ENCODE peak calls at places on chromosome 19, in ten cellular contexts. One of them, this sample, is unnamed.

GRCh38 chr19:15479391-15480345 is at the start of gene PGLYRP2:
- DNase-seq in epithelial cell of esophagus: peak
- DNase-seq in mammary epithelial cell: no peak
- DNase-seq in right atrium auricular region: no peak
- DNase-seq in psoas muscle: no peak
- DNase-seq in ovary: no peak
- DNase-seq in GM20000: no peak
- DNase-seq in fibroblast of mammary gland: no peak
- DNase-seq in tibial artery: no peak
- DNase-seq in IMR-90: no peak
- DNase-seq in this sample: no peak

GRCh38 chr19:3403489-3404323 is 37.3 kb downstream of the NFIC start:
- DNase-seq in right atrium auricular region: peak
- DNase-seq in GM20000: no peak
- DNase-seq in epithelial cell of esophagus: peak
- DNase-seq in IMR-90: peak
- DNase-seq in psoas muscle: peak
- DNase-seq in fibroblast of mammary gland: peak
- DNase-seq in mammary epithelial cell: peak
- DNase-seq in tibial artery: peak
- DNase-seq in ovary: peak
- DNase-seq in this sample: peak

GRCh38 chr19:35355851-35356460 is 2.3 kb upstream of the FFAR3 start:
- DNase-seq in fibroblast of mammary gland: no peak
- DNase-seq in ovary: no peak
- DNase-seq in mammary epithelial cell: no peak
- DNase-seq in psoas muscle: no peak
- DNase-seq in IMR-90: no peak
- DNase-seq in tibial artery: peak
- DNase-seq in epithelial cell of esophagus: no peak
- DNase-seq in right atrium auricular region: no peak
- DNase-seq in GM20000: no peak
- DNase-seq in this sample: no peak

GRCh38 chr19:10000171-10000826 is 10.0 kb downstream of the COL5A3 start:
- DNase-seq in tibial artery: peak
- DNase-seq in ovary: peak
- DNase-seq in mammary epithelial cell: peak
- DNase-seq in IMR-90: peak
- DNase-seq in fibroblast of mammary gland: peak
- DNase-seq in right atrium auricular region: peak
- DNase-seq in GM20000: peak
- DNase-seq in psoas muscle: peak
- DNase-seq in epithelial cell of esophagus: peak
- DNase-seq in this sample: peak

GRCh38 chr19:18160792-18161690 is 8.1 kb downstream of the PIK3R2 start:
- DNase-seq in tibial artery: peak
- DNase-seq in psoas muscle: peak
- DNase-seq in right atrium auricular region: no peak
- DNase-seq in GM20000: peak
- DNase-seq in fibroblast of mammary gland: peak
- DNase-seq in epithelial cell of esophagus: peak
- DNase-seq in mammary epithelial cell: peak
- DNase-seq in IMR-90: peak
- DNase-seq in ovary: peak
- DNase-seq in this sample: peak

GRCh38 chr19:6204866-6205723 is 69.6 kb downstream of the ACSBG2 start:
- DNase-seq in mammary epithelial cell: no peak
- DNase-seq in epithelial cell of esophagus: no peak
- DNase-seq in psoas muscle: no peak
- DNase-seq in IMR-90: no peak
- DNase-seq in tibial artery: peak
- DNase-seq in GM20000: no peak
- DNase-seq in fibroblast of mammary gland: no peak
- DNase-seq in ovary: no peak
- DNase-seq in right atrium auricular region: no peak
- DNase-seq in this sample: no peak

GRCh38 chr19:48900477-48901452 is 653 bp downstream of the NUCB1 start:
- DNase-seq in right atrium auricular region: no peak
- DNase-seq in ovary: peak
- DNase-seq in IMR-90: peak
- DNase-seq in fibroblast of mammary gland: peak
- DNase-seq in epithelial cell of esophagus: peak
- DNase-seq in tibial artery: no peak
- DNase-seq in mammary epithelial cell: peak
- DNase-seq in psoas muscle: no peak
- DNase-seq in GM20000: peak
- DNase-seq in this sample: no peak

GRCh38 chr19:55537741-55538111 is 793 bp upstream of the SBK2 start:
- DNase-seq in tibial artery: no peak
- DNase-seq in psoas muscle: no peak
- DNase-seq in epithelial cell of esophagus: no peak
- DNase-seq in mammary epithelial cell: no peak
- DNase-seq in GM20000: peak
- DNase-seq in right atrium auricular region: no peak
- DNase-seq in IMR-90: peak
- DNase-seq in fibroblast of mammary gland: no peak
- DNase-seq in ovary: no peak
- DNase-seq in this sample: no peak

GRCh38 chr19:46487802-46488445 is 7.7 kb downstream of the PNMA8B start:
- DNase-seq in ovary: peak
- DNase-seq in epithelial cell of esophagus: peak
- DNase-seq in fibroblast of mammary gland: peak
- DNase-seq in mammary epithelial cell: peak
- DNase-seq in GM20000: peak
- DNase-seq in tibial artery: peak
- DNase-seq in right atrium auricular region: peak
- DNase-seq in psoas muscle: peak
- DNase-seq in IMR-90: peak
- DNase-seq in this sample: peak
- TF ChIP-seq CTCF in ovary: peak
- TF ChIP-seq CTCF in epithelial cell of esophagus: peak
- TF ChIP-seq CTCF in fibroblast of mammary gland: peak
- TF ChIP-seq CTCF in mammary epithelial cell: peak
- TF ChIP-seq CTCF in GM20000: peak
- TF ChIP-seq CTCF in tibial artery: peak
- TF ChIP-seq CTCF in right atrium auricular region: peak
- TF ChIP-seq CTCF in psoas muscle: peak
- TF ChIP-seq CTCF in IMR-90: peak
- TF ChIP-seq CTCF in this sample: peak

DNA sequence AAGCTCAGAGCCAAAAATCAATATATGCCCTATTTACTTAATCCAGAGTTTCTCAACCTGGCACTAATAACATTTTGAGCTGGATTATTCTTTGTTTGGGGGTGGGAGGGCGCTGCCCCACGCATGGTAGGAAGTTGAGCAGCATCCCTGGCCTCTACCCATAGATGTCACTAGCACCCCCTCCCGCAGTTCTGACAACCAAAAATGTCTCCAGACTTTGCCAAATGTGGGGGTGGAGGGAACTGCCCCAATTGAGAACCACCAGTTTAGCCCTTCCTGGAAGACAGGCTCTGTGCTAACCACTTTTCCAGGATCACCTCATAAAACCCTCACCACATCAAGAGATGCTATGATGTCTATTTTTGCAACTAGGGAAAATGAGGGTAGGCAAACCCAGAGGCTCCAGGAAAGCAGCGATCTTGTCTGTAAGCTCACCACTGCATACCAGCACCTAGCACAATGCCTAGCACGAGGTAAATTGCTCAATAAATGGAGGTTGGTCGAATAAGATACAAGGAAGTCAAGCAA is 1.1 kb downstream of the TRIR start:
- DNase-seq in tibial artery: no peak
- DNase-seq in fibroblast of mammary gland: peak
- DNase-seq in GM20000: peak
- DNase-seq in IMR-90: peak
- DNase-seq in right atrium auricular region: no peak
- DNase-seq in ovary: no peak
- DNase-seq in epithelial cell of esophagus: peak
- DNase-seq in mammary epithelial cell: peak
- DNase-seq in psoas muscle: no peak
- DNase-seq in this sample: no peak
- TF ChIP-seq CTCF in tibial artery: no peak
- TF ChIP-seq CTCF in fibroblast of mammary gland: peak
- TF ChIP-seq CTCF in GM20000: peak
- TF ChIP-seq CTCF in IMR-90: peak
- TF ChIP-seq CTCF in right atrium auricular region: no peak
- TF ChIP-seq CTCF in ovary: no peak
- TF ChIP-seq CTCF in epithelial cell of esophagus: peak
- TF ChIP-seq CTCF in mammary epithelial cell: peak
- TF ChIP-seq CTCF in psoas muscle: no peak
- TF ChIP-seq CTCF in this sample: peak

GRCh38 chr19:17149393-17150135 is 65.6 kb upstream of the USE1 start:
- DNase-seq in fibroblast of mammary gland: no peak
- DNase-seq in right atrium auricular region: no peak
- DNase-seq in epithelial cell of esophagus: no peak
- DNase-seq in tibial artery: no peak
- DNase-seq in IMR-90: no peak
- DNase-seq in ovary: no peak
- DNase-seq in psoas muscle: no peak
- DNase-seq in mammary epithelial cell: no peak
- DNase-seq in GM20000: no peak
- DNase-seq in this sample: no peak

GRCh38 chr19:17148130-17148529 is 67.0 kb upstream of the USE1 start:
- DNase-seq in mammary epithelial cell: no peak
- DNase-seq in fibroblast of mammary gland: no peak
- DNase-seq in tibial artery: no peak
- DNase-seq in right atrium auricular region: no peak
- DNase-seq in psoas muscle: no peak
- DNase-seq in ovary: no peak
- DNase-seq in IMR-90: no peak
- DNase-seq in epithelial cell of esophagus: no peak
- DNase-seq in GM20000: no peak
- DNase-seq in this sample: no peak

GRCh38 chr19:17145546-17146497 is 69.3 kb upstream of the USE1 start:
- DNase-seq in psoas muscle: no peak
- DNase-seq in tibial artery: no peak
- DNase-seq in ovary: no peak
- DNase-seq in mammary epithelial cell: no peak
- DNase-seq in epithelial cell of esophagus: no peak
- DNase-seq in GM20000: no peak
- DNase-seq in right atrium auricular region: no peak
- DNase-seq in IMR-90: no peak
- DNase-seq in fibroblast of mammary gland: no peak
- DNase-seq in this sample: no peak
- TF ChIP-seq CTCF in psoas muscle: no peak
- TF ChIP-seq CTCF in tibial artery: no peak
- TF ChIP-seq CTCF in ovary: no peak
- TF ChIP-seq CTCF in mammary epithelial cell: no peak
- TF ChIP-seq CTCF in epithelial cell of esophagus: no peak
- TF ChIP-seq CTCF in GM20000: no peak
- TF ChIP-seq CTCF in right atrium auricular region: no peak
- TF ChIP-seq CTCF in IMR-90: no peak
- TF ChIP-seq CTCF in fibroblast of mammary gland: no peak
- TF ChIP-seq CTCF in this sample: no peak

GRCh38 chr19:43956827-43957226 is 5.8 kb downstream of the ZNF221 start:
- DNase-seq in psoas muscle: no peak
- DNase-seq in fibroblast of mammary gland: no peak
- DNase-seq in tibial artery: no peak
- DNase-seq in mammary epithelial cell: no peak
- DNase-seq in ovary: no peak
- DNase-seq in IMR-90: no peak
- DNase-seq in GM20000: no peak
- DNase-seq in right atrium auricular region: no peak
- DNase-seq in epithelial cell of esophagus: no peak
- DNase-seq in this sample: no peak

GRCh38 chr19:43950834-43951626 is at the start of gene ZNF221:
- DNase-seq in IMR-90: peak
- DNase-seq in right atrium auricular region: peak
- DNase-seq in tibial artery: peak
- DNase-seq in fibroblast of mammary gland: peak
- DNase-seq in ovary: peak
- DNase-seq in mammary epithelial cell: peak
- DNase-seq in epithelial cell of esophagus: peak
- DNase-seq in GM20000: peak
- DNase-seq in psoas muscle: peak
- DNase-seq in this sample: peak
- TF ChIP-seq CTCF in IMR-90: peak
- TF ChIP-seq CTCF in right atrium auricular region: no peak
- TF ChIP-seq CTCF in tibial artery: peak
- TF ChIP-seq CTCF in fibroblast of mammary gland: peak
- TF ChIP-seq CTCF in ovary: no peak
- TF ChIP-seq CTCF in mammary epithelial cell: no peak
- TF ChIP-seq CTCF in epithelial cell of esophagus: peak
- TF ChIP-seq CTCF in GM20000: no peak
- TF ChIP-seq CTCF in psoas muscle: peak
- TF ChIP-seq CTCF in this sample: peak

GRCh38 chr19:31263317-31263716 is 85.9 kb downstream of the TSHZ3 start:
- DNase-seq in GM20000: no peak
- DNase-seq in right atrium auricular region: no peak
- DNase-seq in mammary epithelial cell: no peak
- DNase-seq in IMR-90: no peak
- DNase-seq in fibroblast of mammary gland: no peak
- DNase-seq in epithelial cell of esophagus: no peak
- DNase-seq in tibial artery: peak
- DNase-seq in psoas muscle: no peak
- DNase-seq in ovary: peak
- DNase-seq in this sample: no peak
- TF ChIP-seq CTCF in GM20000: no peak
- TF ChIP-seq CTCF in right atrium auricular region: no peak
- TF ChIP-seq CTCF in mammary epithelial cell: no peak
- TF ChIP-seq CTCF in IMR-90: no peak
- TF ChIP-seq CTCF in fibroblast of mammary gland: no peak
- TF ChIP-seq CTCF in epithelial cell of esophagus: no peak
- TF ChIP-seq CTCF in tibial artery: no peak
- TF ChIP-seq CTCF in psoas muscle: no peak
- TF ChIP-seq CTCF in ovary: no peak
- TF ChIP-seq CTCF in this sample: no peak